ENCODE peak calls at places on chromosomes 11 and 22, in six cellular contexts. C is NCI-H1092 treated with DMSO at 0.1 percent for 48 hours; N is stimulated activated CD8-positive, alpha-beta memory T cell treated with anti-CD3 and anti-CD28 coated beads, Interleukin-2, amount 100 ng/mL, for 1 hour; Z is A549; D is HCEC 1CT; H is T-helper 9 cell. O is an unnamed sample.

GRCh38 chr22:23533771-23534191 is 46.3 kb downstream of the IGLL1 start:
- DNase-seq in C (no peak), N (no peak), Z (no peak), D (no peak), H (no peak), O (no peak)

GRCh38 chr22:24067587-24068376 is 56.7 kb downstream of the CABIN1 start:
- DNase-seq in C (peak; percentile 74), N (no peak), Z (no peak), D (no peak), H (no peak), O (no peak)

GRCh38 chr11:66727282-66727882 is 1.6 kb downstream of the SPTBN2 start:
- DNase-seq in C (peak; percentile 47), N (no peak), Z (peak; percentile 51), D (no peak), H (peak; percentile 16), O (peak; percentile 42)

GRCh38 chr22:27420817-27421361 is 380.7 kb downstream of the MN1 start:
- DNase-seq in C (peak; percentile 41), N (no peak), Z (no peak), D (peak; percentile 42), H (no peak), O (no peak)

GRCh38 chr11:29263971-29264682 is 752.7 kb downstream of the KCNA4 start:
- DNase-seq in C (no peak), N (no peak), Z (no peak), D (no peak), H (no peak), O (no peak)

GRCh38 chr11:75338516-75339218 is 12.8 kb downstream of the ARRB1 start:
- DNase-seq in C (no peak), N (no peak), Z (no peak), D (peak; percentile 72), H (no peak), O (no peak)

GRCh38 chr22:36858156-36858555 is 2.6 kb upstream of the NCF4 start:
- DNase-seq in C (no peak), N (no peak), Z (no peak), D (no peak), H (no peak), O (no peak)

GRCh38 chr11:134503596-134503995 is 91.6 kb upstream of the B3GAT1 start:
- DNase-seq in C (no peak), N (no peak), Z (no peak), D (no peak), H (no peak), O (no peak)

GRCh38 chr11:5274340-5274739 is 4.6 kb upstream of the HBE1 start:
- DNase-seq in C (no peak), N (no peak), Z (no peak), D (no peak), H (no peak), O (no peak)

GRCh38 chr11:66686801-66687750 is 9.4 kb upstream of the RBM4B start:
- DNase-seq in C (no peak), N (no peak), Z (no peak), D (no peak), H (no peak), O (no peak)

GRCh38 chr22:37213218-37213855 is 1.1 kb upstream of the SSTR3 start:
- DNase-seq in C (no peak), N (no peak), Z (no peak), D (no peak), H (no peak), O (no peak)

GRCh38 chr11:96038046-96038445 is 114.1 kb upstream of the MTMR2 start:
- DNase-seq in C (no peak), N (no peak), Z (no peak), D (no peak), H (no peak), O (no peak)

GRCh38 chr22:22928666-22929380 is 41.2 kb downstream of the IGLL5 start:
- DNase-seq in C (no peak), N (peak; percentile 20), Z (no peak), D (no peak), H (peak; percentile 12), O (no peak)

GRCh38 chr11:67409781-67410368 is 5.6 kb upstream of the CARNS1 start:
- DNase-seq in C (no peak), N (no peak), Z (no peak), D (no peak), H (no peak), O (no peak)

GRCh38 chr22:49690454-49690853 is 137.2 kb downstream of the BRD1 start:
- DNase-seq in C (no peak), N (no peak), Z (no peak), D (no peak), H (no peak), O (no peak)

GRCh38 chr22:20128902-20129746 is 2.5 kb upstream of the ZDHHC8 start:
- DNase-seq in C (no peak), N (no peak), Z (no peak), D (peak; percentile 21), H (peak; percentile 38), O (peak; percentile 44)

GRCh38 chr22:38717244-38717643 is 11.5 kb downstream of the GTPBP1 start:
- DNase-seq in C (no peak), N (no peak), Z (no peak), D (no peak), H (no peak), O (no peak)

GRCh38 chr11:66317766-66318575 is 1.1 kb upstream of the CD248 start:
- DNase-seq in C (no peak), N (peak; percentile 53), Z (no peak), D (peak; percentile 90), H (no peak), O (no peak)

O was measured in RKO.